ENCODE peak calls at places on chromosome X, in six cellular contexts. N, Z, V, J, T and I are unnamed samples.

GRCh38 chrX:56833626-56834025 is 104.6 kb downstream of the NBDY start:
- DNase-seq in N (no peak), Z (no peak), V (no peak), J (no peak), T (no peak), I (no peak)

GRCh38 chrX:30659421-30659820 is 6.2 kb downstream of the GK start:
- DNase-seq in N (no peak), Z (no peak), V (no peak), J (no peak), T (no peak), I (no peak)

GRCh38 chrX:152025656-152026440 is 51.4 kb upstream of the GABRE start:
- DNase-seq in N (no peak), Z (no peak), V (no peak), J (no peak), T (no peak), I (no peak)

GRCh38 chrX:51917600-51917999 is 24.2 kb downstream of the MAGED1 start:
- DNase-seq in N (no peak), Z (no peak), V (no peak), J (no peak), T (no peak), I (no peak)

GRCh38 chrX:38278682-38279081 is 48.6 kb downstream of the RPGR start:
- DNase-seq in N (no peak), Z (no peak), V (no peak), J (no peak), T (no peak), I (no peak)

GRCh38 chrX:70129811-70130210 is 3.4 kb upstream of the IGBP1 start:
- DNase-seq in N (no peak), Z (no peak), V (no peak), J (no peak), T (peak; percentile 5), I (no peak)

GRCh38 chrX:14672611-14673172 is 143.4 kb downstream of the GLRA2 start:
- DNase-seq in N (no peak), Z (no peak), V (no peak), J (no peak), T (no peak), I (no peak)

GRCh38 chrX:8730812-8731578 is 942 bp downstream of the ANOS1 start:
- DNase-seq in N (no peak), Z (no peak), V (peak; percentile 15), J (no peak), T (no peak), I (no peak)

GRCh38 chrX:140091276-140091886 is 126.1 kb upstream of the CXorf66 start:
- DNase-seq in N (no peak), Z (no peak), V (peak; percentile 39), J (no peak), T (no peak), I (no peak)

GRCh38 chrX:30865612-30866011 is 23.4 kb downstream of the TAB3 start:
- DNase-seq in N (no peak), Z (no peak), V (no peak), J (no peak), T (peak; percentile 59), I (no peak)

GRCh38 chrX:18886344-18887161 is 97.4 kb downstream of the PHKA2 start:
- DNase-seq in N (peak; percentile 66), Z (peak; percentile 57), V (peak; percentile 62), J (no peak), T (peak; percentile 22), I (peak; percentile 34)

GRCh38 chrX:18884916-18885315 is 99.0 kb downstream of the PHKA2 start:
- DNase-seq in N (no peak), Z (no peak), V (no peak), J (no peak), T (no peak), I (peak; percentile 35)

GRCh38 chrX:18885317-18886004 is 98.5 kb downstream of the PHKA2 start:
- DNase-seq in N (peak; percentile 8), Z (no peak), V (no peak), J (no peak), T (no peak), I (no peak)

GRCh38 chrX:18887177-18887820 is 96.6 kb downstream of the PHKA2 start:
- DNase-seq in N (no peak), Z (no peak), V (no peak), J (no peak), T (no peak), I (no peak)

GRCh38 chrX:18886005-18886343 is 97.9 kb downstream of the PHKA2 start:
- DNase-seq in N (no peak), Z (no peak), V (no peak), J (no peak), T (no peak), I (no peak)
- TF ChIP-seq JUND in N (no peak), Z (no peak), V (no peak), J (no peak), T (no peak), I (no peak)

DNA sequence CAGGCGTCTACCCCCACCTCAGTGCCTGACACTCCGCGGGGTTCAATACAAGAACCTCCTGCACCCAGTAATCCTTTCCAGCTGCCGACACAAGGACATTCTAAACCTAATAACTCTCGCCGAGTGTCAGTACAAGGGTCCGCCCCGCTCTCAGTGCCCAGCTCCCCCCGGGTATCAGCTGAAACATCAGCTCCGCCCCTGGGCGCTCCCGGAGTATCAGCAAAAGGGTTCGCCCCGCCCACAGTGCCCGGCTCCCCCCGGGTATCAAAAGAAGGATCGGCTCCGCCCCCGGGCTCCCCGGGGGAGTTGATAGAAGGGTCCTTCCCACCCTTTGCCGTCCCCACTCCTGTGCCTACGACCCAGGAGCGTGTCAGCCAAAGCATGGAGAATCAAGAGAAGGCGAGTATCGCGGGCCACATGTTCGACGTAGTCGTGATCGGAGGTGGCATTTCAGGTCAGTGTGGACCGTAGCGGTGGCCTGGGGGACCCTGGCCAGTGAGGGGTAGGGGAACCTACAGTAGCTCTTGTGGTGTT is at the start of gene MAOA:
- DNase-seq in N (no peak), Z (no peak), V (peak; percentile 61), J (no peak), T (peak; percentile 18), I (no peak)
- TF ChIP-seq JUND in N (no peak), Z (no peak), V (no peak), J (no peak), T (no peak), I (no peak)

DNA sequence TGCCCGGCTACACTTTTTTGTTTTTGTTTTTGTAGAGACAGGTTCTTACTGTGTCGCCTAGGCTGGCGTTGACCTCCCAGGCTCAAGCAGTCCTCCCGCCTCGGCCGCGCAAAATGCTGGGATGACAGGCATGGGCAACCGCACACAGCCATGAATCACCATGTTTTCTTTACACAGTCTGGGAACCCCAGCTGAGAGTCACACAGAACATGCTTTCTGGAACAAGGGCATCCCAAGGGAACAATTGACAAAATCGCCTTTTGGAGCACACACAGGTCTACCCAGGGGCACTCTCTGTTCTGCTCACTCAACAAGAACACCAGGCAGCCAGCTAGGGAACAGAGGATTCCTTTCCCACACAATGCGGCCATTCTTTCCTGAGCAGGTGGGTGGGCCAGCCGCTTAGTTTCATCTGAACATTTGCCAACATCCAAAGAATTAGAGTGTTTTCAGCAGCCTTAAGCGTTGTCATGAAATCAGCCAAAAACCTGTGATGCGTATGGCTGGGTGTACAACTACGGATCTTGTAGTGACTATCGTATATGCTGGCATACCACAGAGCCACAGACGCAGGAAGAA is 15.7 kb downstream of the PRKX start:
- DNase-seq in N (no peak), Z (no peak), V (no peak), J (no peak), T (no peak), I (no peak)
- TF ChIP-seq JUND in N (no peak), Z (no peak), V (no peak), J (no peak), T (no peak), I (no peak)

GRCh38 chrX:115592997-115593734 is 32.2 kb downstream of the PLS3 start:
- DNase-seq in N (no peak), Z (no peak), V (no peak), J (no peak), T (no peak), I (no peak)
- TF ChIP-seq JUND in N (no peak), Z (no peak), V (no peak), J (no peak), T (no peak), I (no peak)

DNA sequence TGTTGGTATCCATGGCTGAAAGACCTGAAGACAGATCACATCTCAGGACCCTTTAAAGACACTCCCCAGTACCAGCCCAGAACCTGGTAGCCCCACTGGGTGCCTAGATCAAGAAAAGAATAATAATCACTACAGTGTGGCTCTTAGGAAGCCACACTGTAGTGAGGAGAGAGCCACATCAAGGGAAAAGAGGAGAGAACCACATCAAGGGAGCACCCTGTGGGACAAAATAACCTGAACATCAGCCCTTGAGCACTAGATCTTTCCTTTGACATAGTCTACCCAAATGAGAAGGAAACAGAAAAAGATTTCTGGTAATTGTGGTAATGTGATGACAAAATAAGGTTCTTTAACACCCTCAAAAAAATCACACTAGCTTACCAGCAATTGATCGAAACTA is 15.3 kb downstream of the RTL3 start:
- DNase-seq in N (no peak), Z (no peak), V (no peak), J (no peak), T (no peak), I (no peak)
- TF ChIP-seq JUND in N (no peak), Z (no peak), V (no peak), J (no peak), T (no peak), I (no peak)

DNA sequence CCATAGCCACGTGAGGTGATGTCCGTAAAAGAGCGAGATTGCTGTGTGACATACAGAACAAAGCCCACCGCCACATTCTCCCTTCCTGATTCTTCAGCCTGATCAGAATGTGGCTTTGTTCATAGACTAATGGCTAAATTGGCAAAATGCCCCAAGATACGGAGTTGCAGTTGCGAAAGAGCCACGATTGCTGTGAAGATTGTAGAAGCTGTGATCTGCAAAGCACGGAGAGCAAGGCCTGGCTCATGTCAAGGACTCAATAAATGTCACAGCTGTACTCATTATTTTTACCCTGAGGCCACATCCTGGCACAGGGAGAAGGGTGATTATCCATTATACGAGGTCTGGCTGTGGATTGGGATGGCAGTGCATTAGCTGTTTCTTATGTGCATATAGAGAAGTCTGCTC is 34.2 kb downstream of the ARSD start:
- DNase-seq in N (no peak), Z (no peak), V (peak; percentile 72), J (no peak), T (peak; percentile 37), I (no peak)
- TF ChIP-seq JUND in N (no peak), Z (no peak), V (peak; percentile 58), J (no peak), T (no peak), I (no peak)

GRCh38 chrX:114584434-114584943 is 603 bp downstream of the HTR2C start:
- DNase-seq in N (no peak), Z (no peak), V (peak; percentile 61), J (no peak), T (no peak), I (no peak)
- TF ChIP-seq JUND in N (no peak), Z (no peak), V (no peak), J (no peak), T (no peak), I (no peak)

GRCh38 chrX:95509474-95509873 is 1175.2 kb upstream of the DIAPH2 start:
- DNase-seq in N (no peak), Z (no peak), V (no peak), J (no peak), T (no peak), I (no peak)

GRCh38 chrX:95505721-95506120 is 1178.9 kb upstream of the DIAPH2 start:
- DNase-seq in N (no peak), Z (no peak), V (no peak), J (peak; percentile 7), T (no peak), I (no peak)
- TF ChIP-seq JUND in N (no peak), Z (no peak), V (no peak), J (no peak), T (no peak), I (no peak)